ENCODE peak calls at places on chromosomes 12 and 14, in six cellular contexts. One of them, this sample, is unnamed.

GRCh38 chr14:91348861-91349465 is 68.7 kb downstream of the CCDC88C start:
- DNase-seq in colonic mucosa: no peak
- DNase-seq in fibroblast of lung: peak
- DNase-seq in GM23338: no peak
- DNase-seq in BE2C: no peak
- DNase-seq in heart right ventricle: no peak
- DNase-seq in this sample: no peak

GRCh38 chr14:90795744-90796143 is 20.5 kb downstream of the TTC7B start:
- DNase-seq in colonic mucosa: no peak
- DNase-seq in fibroblast of lung: peak
- DNase-seq in GM23338: peak
- DNase-seq in BE2C: peak
- DNase-seq in heart right ventricle: no peak
- DNase-seq in this sample: peak

GRCh38 chr12:91181053-91181452 is 1.6 kb downstream of the DCN start:
- DNase-seq in colonic mucosa: no peak
- DNase-seq in fibroblast of lung: peak
- DNase-seq in GM23338: no peak
- DNase-seq in BE2C: no peak
- DNase-seq in heart right ventricle: no peak
- DNase-seq in this sample: no peak

GRCh38 chr14:25049559-25050493 is at the start of gene STXBP6:
- DNase-seq in colonic mucosa: peak
- DNase-seq in fibroblast of lung: peak
- DNase-seq in GM23338: peak
- DNase-seq in BE2C: peak
- DNase-seq in heart right ventricle: peak
- DNase-seq in this sample: no peak

GRCh38 chr12:103667129-103667528 is 80.1 kb downstream of the STAB2 start:
- DNase-seq in colonic mucosa: no peak
- DNase-seq in fibroblast of lung: no peak
- DNase-seq in GM23338: no peak
- DNase-seq in BE2C: no peak
- DNase-seq in heart right ventricle: no peak
- DNase-seq in this sample: no peak

GRCh38 chr12:108666326-108666995 is 32.8 kb upstream of the SELPLG start:
- DNase-seq in colonic mucosa: no peak
- DNase-seq in fibroblast of lung: peak
- DNase-seq in GM23338: no peak
- DNase-seq in BE2C: peak
- DNase-seq in heart right ventricle: peak
- DNase-seq in this sample: no peak

GRCh38 chr12:15629108-15629507 is 160.1 kb downstream of the EPS8 start:
- DNase-seq in colonic mucosa: peak
- DNase-seq in fibroblast of lung: peak
- DNase-seq in GM23338: peak
- DNase-seq in BE2C: no peak
- DNase-seq in heart right ventricle: peak
- DNase-seq in this sample: peak

GRCh38 chr12:80763874-80764273 is 47.2 kb downstream of the MYF5 start:
- DNase-seq in colonic mucosa: no peak
- DNase-seq in fibroblast of lung: peak
- DNase-seq in GM23338: peak
- DNase-seq in BE2C: peak
- DNase-seq in heart right ventricle: no peak
- DNase-seq in this sample: no peak

GRCh38 chr12:69241444-69242092 is 2.2 kb downstream of the CPSF6 start:
- DNase-seq in colonic mucosa: no peak
- DNase-seq in fibroblast of lung: peak
- DNase-seq in GM23338: no peak
- DNase-seq in BE2C: no peak
- DNase-seq in heart right ventricle: no peak
- DNase-seq in this sample: no peak

GRCh38 chr12:54050479-54050805 is 3.2 kb upstream of the HOXC4 start:
- DNase-seq in colonic mucosa: no peak
- DNase-seq in fibroblast of lung: no peak
- DNase-seq in GM23338: no peak
- DNase-seq in BE2C: no peak
- DNase-seq in heart right ventricle: no peak
- DNase-seq in this sample: no peak

GRCh38 chr14:68676511-68676943 is 116.3 kb downstream of the ZFP36L1 start:
- DNase-seq in colonic mucosa: no peak
- DNase-seq in fibroblast of lung: no peak
- DNase-seq in GM23338: no peak
- DNase-seq in BE2C: no peak
- DNase-seq in heart right ventricle: no peak
- DNase-seq in this sample: no peak

GRCh38 chr12:79534029-79534867 is 156.5 kb downstream of the PAWR start:
- DNase-seq in colonic mucosa: no peak
- DNase-seq in fibroblast of lung: no peak
- DNase-seq in GM23338: no peak
- DNase-seq in BE2C: no peak
- DNase-seq in heart right ventricle: no peak
- DNase-seq in this sample: no peak

DNA sequence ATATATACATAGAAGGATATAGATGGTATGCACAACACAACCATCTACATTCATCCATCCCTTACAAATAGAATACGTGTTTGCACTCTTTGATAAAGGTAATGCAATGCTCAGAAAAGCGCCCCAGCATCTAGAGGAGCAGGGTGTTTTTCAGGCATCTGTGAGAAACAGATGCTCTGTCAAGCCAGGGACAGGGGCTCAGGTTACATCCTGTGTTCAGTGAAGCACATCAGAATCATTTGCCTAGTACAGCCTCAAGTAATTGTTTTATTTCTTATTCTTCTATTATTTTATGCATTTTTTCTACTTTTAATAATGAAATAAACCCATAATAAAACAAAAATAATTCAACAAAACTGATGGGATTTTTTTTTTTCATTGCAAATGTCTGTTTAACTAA is 50.5 kb upstream of the HIF1A start:
- DNase-seq in colonic mucosa: no peak
- DNase-seq in fibroblast of lung: peak
- DNase-seq in GM23338: peak
- DNase-seq in BE2C: peak
- DNase-seq in heart right ventricle: no peak
- DNase-seq in this sample: no peak
- H3K4me3 ChIP-seq in colonic mucosa: no peak
- H3K4me3 ChIP-seq in fibroblast of lung: no peak
- H3K4me3 ChIP-seq in GM23338: no peak
- H3K4me3 ChIP-seq in BE2C: no peak
- H3K4me3 ChIP-seq in heart right ventricle: no peak
- H3K4me3 ChIP-seq in this sample: no peak

DNA sequence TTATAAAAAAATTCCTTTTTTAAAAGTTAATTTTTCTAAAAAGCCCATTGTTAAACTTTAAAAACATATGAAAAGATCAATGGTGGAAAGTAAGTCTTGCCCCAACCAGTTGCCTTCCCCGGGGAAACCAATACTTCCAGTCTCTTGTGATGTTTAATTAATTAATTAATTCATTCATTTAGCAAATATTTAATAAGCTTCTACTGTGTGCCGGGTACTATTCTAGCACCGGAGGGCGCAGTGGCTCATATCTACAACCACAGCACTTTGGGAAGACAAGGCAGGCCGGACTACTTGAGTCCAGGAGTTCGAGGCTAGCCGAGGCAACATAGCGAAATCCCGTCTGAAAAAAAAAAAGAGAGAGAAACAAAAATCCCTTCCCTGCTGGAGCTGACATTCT is 87.4 kb downstream of the HECTD4 start:
- DNase-seq in colonic mucosa: no peak
- DNase-seq in fibroblast of lung: peak
- DNase-seq in GM23338: no peak
- DNase-seq in BE2C: peak
- DNase-seq in heart right ventricle: no peak
- DNase-seq in this sample: no peak
- TF ChIP-seq CTCF in colonic mucosa: no peak
- TF ChIP-seq CTCF in fibroblast of lung: peak
- TF ChIP-seq CTCF in GM23338: peak
- TF ChIP-seq CTCF in BE2C: peak
- TF ChIP-seq CTCF in heart right ventricle: no peak
- TF ChIP-seq CTCF in this sample: peak

GRCh38 chr12:120588371-120588770 is 7.2 kb upstream of the POP5 start:
- DNase-seq in colonic mucosa: no peak
- DNase-seq in fibroblast of lung: no peak
- DNase-seq in GM23338: no peak
- DNase-seq in BE2C: no peak
- DNase-seq in heart right ventricle: no peak
- DNase-seq in this sample: no peak
- H3K4me3 ChIP-seq in colonic mucosa: no peak
- H3K4me3 ChIP-seq in fibroblast of lung: no peak
- H3K4me3 ChIP-seq in GM23338: no peak
- H3K4me3 ChIP-seq in BE2C: no peak
- H3K4me3 ChIP-seq in heart right ventricle: no peak
- H3K4me3 ChIP-seq in this sample: no peak

DNA sequence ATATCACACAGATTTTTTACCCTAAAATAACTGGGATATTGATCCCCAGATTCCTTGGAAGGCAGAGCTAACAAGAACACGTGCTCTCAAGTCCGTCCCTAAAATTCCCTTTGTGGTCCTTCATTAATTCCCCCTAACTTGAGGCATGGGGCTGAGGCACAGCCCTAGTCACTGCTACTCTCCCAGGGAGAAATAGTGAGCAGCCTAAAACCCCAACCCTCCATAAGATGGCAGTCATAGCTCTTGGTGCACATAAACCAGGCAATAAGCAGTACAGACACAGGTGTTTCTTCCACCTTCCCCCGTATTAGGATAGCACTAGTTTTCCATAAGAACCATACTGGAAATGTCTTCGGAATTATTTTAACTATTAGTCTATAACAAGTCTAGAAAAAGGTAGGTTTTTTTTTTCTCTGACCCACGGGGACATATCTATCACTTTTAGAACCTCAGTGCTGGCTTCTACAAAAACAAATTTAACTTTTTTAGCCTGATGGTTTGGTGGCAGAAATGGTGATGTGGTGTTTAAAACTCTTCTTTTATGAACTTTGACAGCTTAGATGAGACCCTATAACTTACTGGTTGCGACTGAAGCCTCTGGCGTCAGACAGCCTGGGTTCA is 3.1 kb upstream of the ARHGEF40 start:
- DNase-seq in colonic mucosa: no peak
- DNase-seq in fibroblast of lung: peak
- DNase-seq in GM23338: peak
- DNase-seq in BE2C: no peak
- DNase-seq in heart right ventricle: no peak
- DNase-seq in this sample: no peak
- TF ChIP-seq CTCF in colonic mucosa: no peak
- TF ChIP-seq CTCF in fibroblast of lung: no peak
- TF ChIP-seq CTCF in GM23338: peak
- TF ChIP-seq CTCF in BE2C: peak
- TF ChIP-seq CTCF in heart right ventricle: no peak
- TF ChIP-seq CTCF in this sample: no peak

GRCh38 chr14:73461478-73462077 is 3.2 kb upstream of the NUMB start:
- DNase-seq in colonic mucosa: no peak
- DNase-seq in fibroblast of lung: no peak
- DNase-seq in GM23338: no peak
- DNase-seq in BE2C: peak
- DNase-seq in heart right ventricle: no peak
- DNase-seq in this sample: no peak
- H3K4me3 ChIP-seq in colonic mucosa: no peak
- H3K4me3 ChIP-seq in fibroblast of lung: no peak
- H3K4me3 ChIP-seq in GM23338: no peak
- H3K4me3 ChIP-seq in BE2C: peak
- H3K4me3 ChIP-seq in heart right ventricle: peak
- H3K4me3 ChIP-seq in this sample: no peak

DNA sequence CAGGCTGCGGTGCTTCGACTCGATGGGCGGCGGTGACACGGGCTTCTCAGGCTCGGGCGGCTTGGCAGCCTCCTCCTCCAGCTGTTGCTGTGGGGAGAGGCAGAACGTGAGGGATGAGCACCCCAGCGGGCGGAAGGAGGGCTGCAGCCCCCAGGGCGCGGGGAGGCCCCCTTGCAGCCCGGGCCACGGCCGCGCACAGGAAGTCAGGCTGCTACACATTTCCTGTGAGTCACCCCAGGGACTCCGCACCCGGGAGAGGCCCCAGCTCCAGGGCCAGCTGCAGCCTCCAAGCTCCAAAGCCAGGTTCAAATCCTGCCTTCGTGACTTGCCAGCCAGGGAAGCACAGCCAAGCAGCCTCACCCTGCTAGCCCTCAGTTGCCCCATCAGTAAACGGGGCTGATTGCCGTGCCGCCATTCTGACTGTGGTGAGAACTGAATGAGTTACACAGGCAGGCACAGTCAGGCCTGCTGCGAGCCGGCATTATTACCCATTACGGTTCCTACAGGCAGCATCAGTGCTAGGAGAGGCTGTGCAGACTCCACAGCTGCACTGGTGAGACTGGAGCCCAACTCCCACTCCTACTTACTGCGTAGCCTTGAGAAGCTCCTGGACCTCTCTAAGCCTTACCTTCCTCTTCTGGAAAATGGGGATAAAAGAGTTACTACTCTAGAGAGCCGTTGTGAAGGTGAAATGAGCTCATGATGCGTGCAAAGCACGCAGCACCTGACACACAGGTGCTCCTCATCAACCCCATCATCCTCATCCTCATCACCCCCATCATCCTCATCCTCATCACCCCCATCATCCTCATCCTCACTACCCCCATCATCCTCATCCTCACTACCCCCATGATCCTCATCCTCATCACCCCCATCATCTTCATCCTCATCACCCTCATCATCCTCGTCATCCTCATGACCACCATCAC is 100.9 kb downstream of the NCOR2 start:
- DNase-seq in colonic mucosa: peak
- DNase-seq in fibroblast of lung: no peak
- DNase-seq in GM23338: no peak
- DNase-seq in BE2C: no peak
- DNase-seq in heart right ventricle: peak
- DNase-seq in this sample: no peak
- TF ChIP-seq CTCF in colonic mucosa: no peak
- TF ChIP-seq CTCF in fibroblast of lung: no peak
- TF ChIP-seq CTCF in GM23338: no peak
- TF ChIP-seq CTCF in BE2C: no peak
- TF ChIP-seq CTCF in heart right ventricle: peak
- TF ChIP-seq CTCF in this sample: no peak

GRCh38 chr14:55028066-55028465 is 1.0 kb downstream of the SOCS4 start:
- DNase-seq in colonic mucosa: no peak
- DNase-seq in fibroblast of lung: no peak
- DNase-seq in GM23338: no peak
- DNase-seq in BE2C: no peak
- DNase-seq in heart right ventricle: no peak
- DNase-seq in this sample: no peak
- H3K4me3 ChIP-seq in colonic mucosa: peak
- H3K4me3 ChIP-seq in fibroblast of lung: peak
- H3K4me3 ChIP-seq in GM23338: peak
- H3K4me3 ChIP-seq in BE2C: peak
- H3K4me3 ChIP-seq in heart right ventricle: peak
- H3K4me3 ChIP-seq in this sample: peak

GRCh38 chr12:77204055-77204454 is 138.7 kb upstream of the E2F7 start:
- DNase-seq in colonic mucosa: no peak
- DNase-seq in fibroblast of lung: peak
- DNase-seq in GM23338: peak
- DNase-seq in BE2C: no peak
- DNase-seq in heart right ventricle: no peak
- DNase-seq in this sample: no peak
- TF ChIP-seq CTCF in colonic mucosa: no peak
- TF ChIP-seq CTCF in fibroblast of lung: no peak
- TF ChIP-seq CTCF in GM23338: peak
- TF ChIP-seq CTCF in BE2C: no peak
- TF ChIP-seq CTCF in heart right ventricle: peak
- TF ChIP-seq CTCF in this sample: peak

GRCh38 chr12:57489157-57489641 is 1.3 kb downstream of the MARS1 start:
- DNase-seq in colonic mucosa: no peak
- DNase-seq in fibroblast of lung: no peak
- DNase-seq in GM23338: no peak
- DNase-seq in BE2C: no peak
- DNase-seq in heart right ventricle: no peak
- DNase-seq in this sample: no peak
- H3K4me3 ChIP-seq in colonic mucosa: peak
- H3K4me3 ChIP-seq in fibroblast of lung: peak
- H3K4me3 ChIP-seq in GM23338: peak
- H3K4me3 ChIP-seq in BE2C: peak
- H3K4me3 ChIP-seq in heart right ventricle: peak
- H3K4me3 ChIP-seq in this sample: peak

This sample was measured in HFF-Myc.